ENCODE peak calls at places on chromosomes 1 and 21, in seven cellular contexts. C, U, S, Y, A, G and J are unnamed samples.

GRCh38 chr21:45320261-45320990 is 32.7 kb upstream of the POFUT2 start:
- DNase-seq in C (no peak), U (no peak), S (peak; percentile 34), Y (no peak), A (no peak), G (no peak), J (peak; percentile 67)

GRCh38 chr21:14707265-14708020 is 161.3 kb upstream of the SAMSN1 start:
- DNase-seq in C (no peak), U (no peak), S (no peak), Y (no peak), A (no peak), G (no peak), J (no peak)

GRCh38 chr1:171191992-171192391 is 6.9 kb downstream of the FMO2 start:
- DNase-seq in C (no peak), U (no peak), S (no peak), Y (no peak), A (no peak), G (no peak), J (no peak)

GRCh38 chr1:115765091-115765490 is 3.4 kb downstream of the CASQ2 start:
- DNase-seq in C (no peak), U (no peak), S (no peak), Y (no peak), A (no peak), G (no peak), J (no peak)

GRCh38 chr1:244341455-244342450 is 110.0 kb downstream of the ADSS2 start:
- DNase-seq in C (no peak), U (peak; percentile 41), S (no peak), Y (no peak), A (no peak), G (peak; percentile 73), J (no peak)

GRCh38 chr1:209354840-209355165 is 228.7 kb upstream of the CAMK1G start:
- DNase-seq in C (no peak), U (no peak), S (no peak), Y (no peak), A (no peak), G (no peak), J (no peak)

GRCh38 chr1:217857061-217857460 is 225.9 kb downstream of the SPATA17 start:
- DNase-seq in C (no peak), U (no peak), S (no peak), Y (no peak), A (no peak), G (no peak), J (no peak)

GRCh38 chr21:34219334-34220020 is 144.3 kb upstream of the KCNE2 start:
- DNase-seq in C (no peak), U (no peak), S (no peak), Y (no peak), A (no peak), G (no peak), J (no peak)

GRCh38 chr1:76289692-76290091 is 215.1 kb downstream of the ST6GALNAC3 start:
- DNase-seq in C (no peak), U (no peak), S (no peak), Y (no peak), A (no peak), G (no peak), J (no peak)

GRCh38 chr1:185886046-185886445 is 151.9 kb downstream of the HMCN1 start:
- DNase-seq in C (no peak), U (no peak), S (no peak), Y (no peak), A (no peak), G (no peak), J (no peak)

GRCh38 chr1:176949033-176949662 is 215.4 kb downstream of the ASTN1 start:
- DNase-seq in C (no peak), U (peak; percentile 8), S (peak; percentile 20), Y (no peak), A (peak; percentile 82), G (peak; percentile 78), J (no peak)

GRCh38 chr1:64574301-64574700 is 104.4 kb downstream of the CACHD1 start:
- DNase-seq in C (no peak), U (no peak), S (no peak), Y (no peak), A (no peak), G (no peak), J (no peak)
- H3K4me1 ChIP-seq in C (no peaks in the 10 kb centered on the region), U (no peaks in the 10 kb centered on the region), S (peaks cover 8% of the 10 kb centered on the region), Y (peaks cover 4% of the 10 kb centered on the region), A (peaks cover 3% of the 10 kb centered on the region), G (no peaks in the 10 kb centered on the region), J (no peaks in the 10 kb centered on the region)

GRCh38 chr1:198166900-198167299 is 10.1 kb downstream of the NEK7 start:
- DNase-seq in C (no peak), U (no peak), S (no peak), Y (no peak), A (no peak), G (no peak), J (no peak)

GRCh38 chr1:198168180-198168579 is 11.4 kb downstream of the NEK7 start:
- DNase-seq in C (no peak), U (no peak), S (no peak), Y (no peak), A (no peak), G (no peak), J (no peak)

GRCh38 chr1:198165927-198166647 is 9.3 kb downstream of the NEK7 start:
- DNase-seq in C (no peak), U (no peak), S (no peak), Y (no peak), A (no peak), G (no peak), J (no peak)

GRCh38 chr1:198169704-198170103 is 12.9 kb downstream of the NEK7 start:
- DNase-seq in C (no peak), U (no peak), S (no peak), Y (no peak), A (no peak), G (no peak), J (no peak)

DNA sequence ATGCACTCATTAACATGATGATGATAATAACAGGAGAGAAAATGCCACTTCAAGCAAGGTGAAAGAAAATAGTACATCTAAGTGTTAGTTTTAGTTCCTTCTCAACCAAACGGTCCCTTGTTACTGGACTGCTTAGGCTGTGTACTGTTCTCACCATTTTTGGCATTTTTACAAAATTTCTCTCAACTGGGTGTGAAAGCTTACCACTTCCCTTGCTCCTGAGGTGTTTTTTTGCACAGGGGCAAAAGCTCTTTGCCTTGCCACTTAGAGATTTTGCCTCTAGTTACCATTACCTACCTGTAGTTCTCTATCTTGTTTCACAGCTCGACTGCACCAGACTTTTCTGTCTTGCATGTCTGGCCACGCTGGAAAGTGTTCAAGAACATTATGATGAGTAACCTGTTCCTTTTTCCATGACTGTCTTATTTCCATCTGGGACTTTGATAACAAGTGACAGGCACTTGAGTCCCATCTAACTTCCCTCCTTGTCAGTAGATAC is 10.7 kb downstream of the NEK7 start:
- DNase-seq in C (no peak), U (no peak), S (no peak), Y (no peak), A (no peak), G (no peak), J (no peak)
- TF ChIP-seq EP300 in C (no peak), U (no peak), S (no peak), Y (no peak), A (no peak), G (no peak), J (no peak)

GRCh38 chr1:151293093-151293492 is 11.0 kb downstream of the ZNF687 start:
- DNase-seq in C (no peak), U (no peak), S (no peak), Y (no peak), A (no peak), G (no peak), J (no peak)
- TF ChIP-seq POLR2A in C (no peak), U (no peak), S (no peak), Y (no peak), A (no peak), G (no peak), J (no peak)

GRCh38 chr1:27447883-27448282 is 42.1 kb downstream of the WASF2 start:
- DNase-seq in C (no peak), U (no peak), S (no peak), Y (no peak), A (no peak), G (no peak), J (no peak)

GRCh38 chr1:27455166-27455811 is 34.7 kb downstream of the WASF2 start:
- DNase-seq in C (no peak), U (peak; percentile 18), S (no peak), Y (no peak), A (no peak), G (peak; percentile 5), J (no peak)

GRCh38 chr1:27454610-27455009 is 35.4 kb downstream of the WASF2 start:
- DNase-seq in C (no peak), U (no peak), S (no peak), Y (no peak), A (no peak), G (no peak), J (no peak)

GRCh38 chr1:27448982-27449381 is 41.0 kb downstream of the WASF2 start:
- DNase-seq in C (no peak), U (no peak), S (no peak), Y (no peak), A (no peak), G (no peak), J (no peak)

DNA sequence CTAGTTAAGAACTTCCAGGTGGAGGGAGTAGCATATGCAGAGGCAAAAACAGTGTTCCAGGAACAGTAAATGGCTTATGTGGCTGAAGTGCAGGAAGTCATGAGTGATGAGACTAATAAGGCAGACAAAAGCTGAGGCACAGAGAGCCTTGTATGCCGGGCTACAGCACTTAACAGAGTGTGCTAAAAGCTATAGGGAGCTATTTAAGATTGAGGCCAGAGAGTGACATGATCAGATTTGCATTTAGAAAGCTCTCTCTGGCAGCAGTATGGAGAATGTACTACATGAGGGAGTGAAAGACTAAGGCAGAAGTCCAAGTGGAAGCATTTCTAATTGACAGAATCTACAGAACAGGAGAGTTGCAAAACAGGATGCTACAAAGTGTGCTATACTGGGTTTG is 38.6 kb downstream of the WASF2 start:
- DNase-seq in C (no peak), U (no peak), S (no peak), Y (no peak), A (no peak), G (no peak), J (no peak)
- H3K4me1 ChIP-seq in C (peaks cover 61% of the 10 kb centered on the region), U (peaks cover 7% of the 10 kb centered on the region), S (peaks cover 2% of the 10 kb centered on the region), Y (peaks cover 50% of the 10 kb centered on the region), A (peaks cover 87% of the 10 kb centered on the region), G (peaks cover 10% of the 10 kb centered on the region), J (peaks cover 43% of the 10 kb centered on the region)

DNA sequence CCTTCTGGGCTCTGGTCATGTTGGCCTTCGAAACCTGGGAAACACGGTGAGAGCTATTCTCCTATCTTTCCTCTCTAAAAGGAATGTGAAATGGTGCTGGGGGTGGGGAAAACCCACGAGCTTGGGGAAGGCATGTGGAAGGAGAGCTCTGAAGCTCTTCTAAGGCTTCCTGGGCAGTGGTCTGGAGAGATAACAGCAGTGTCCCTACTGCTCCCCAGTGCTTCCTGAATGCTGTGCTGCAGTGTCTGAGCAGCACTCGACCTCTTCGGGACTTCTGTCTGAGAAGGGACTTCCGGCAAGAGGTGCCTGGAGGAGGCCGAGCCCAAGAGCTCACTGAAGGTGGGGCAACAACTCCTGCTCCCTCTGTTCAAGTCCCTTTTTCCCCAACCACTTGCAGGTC is 2.8 kb downstream of the USP21 start:
- DNase-seq in C (no peak), U (no peak), S (no peak), Y (peak; percentile 48), A (no peak), G (no peak), J (no peak)
- TF ChIP-seq EP300 in C (no peak), U (no peak), S (no peak), Y (no peak), A (no peak), G (no peak), J (no peak)